ENCODE peak calls at places on chromosomes 11 and 22, in seven cellular contexts. N is effector memory CD4-positive, alpha-beta T cell; H is K562; P is CD4-positive, alpha-beta T cell; O is bronchial epithelial cell; J is adrenal gland; V is A549. E is an unnamed sample.

GRCh38 chr11:108923413-108923812 is 258.5 kb downstream of the DDX10 start:
- DNase-seq in N (no peak), H (no peak), P (no peak), O (no peak), J (no peak), V (no peak), E (no peak)

GRCh38 chr22:30017375-30017774 is 62.9 kb upstream of the HORMAD2 start:
- DNase-seq in N (no peak), H (no peak), P (no peak), O (no peak), J (no peak), V (no peak), E (no peak)

GRCh38 chr11:77189588-77190210 is 61.7 kb downstream of the MYO7A start:
- DNase-seq in N (no peak), H (no peak), P (no peak), O (no peak), J (no peak), V (no peak), E (no peak)

GRCh38 chr11:64745219-64745522 is 1.2 kb upstream of the RASGRP2 start:
- DNase-seq in N (peak; percentile 79), H (no peak), P (peak; percentile 93), O (no peak), J (peak; percentile 69), V (no peak), E (peak; percentile 72)

GRCh38 chr22:27242111-27242436 is 559.5 kb downstream of the MN1 start:
- DNase-seq in N (no peak), H (no peak), P (no peak), O (no peak), J (no peak), V (no peak), E (no peak)

GRCh38 chr11:46112961-46113617 is 8.2 kb downstream of the PHF21A start:
- DNase-seq in N (no peak), H (peak; percentile 80), P (no peak), O (peak; percentile 80), J (no peak), V (peak; percentile 83), E (no peak)

GRCh38 chr22:31036671-31037550 is 44.2 kb upstream of the SMTN start:
- DNase-seq in N (no peak), H (no peak), P (no peak), O (peak; percentile 61), J (no peak), V (peak; percentile 60), E (no peak)

GRCh38 chr11:13721760-13722159 is 53.3 kb downstream of the FAR1 start:
- DNase-seq in N (no peak), H (no peak), P (no peak), O (peak; percentile 37), J (no peak), V (no peak), E (no peak)

GRCh38 chr11:62500066-62501035 is 46.3 kb downstream of the AHNAK start:
- DNase-seq in N (no peak), H (peak; percentile 68), P (no peak), O (peak; percentile 100), J (no peak), V (no peak), E (no peak)

GRCh38 chr11:63952570-63952969 is 13.8 kb downstream of the NAA40 start:
- DNase-seq in N (no peak), H (no peak), P (no peak), O (no peak), J (no peak), V (no peak), E (no peak)

GRCh38 chr22:29308791-29309262 is 2.4 kb downstream of the GAS2L1 start:
- DNase-seq in N (no peak), H (no peak), P (no peak), O (peak; percentile 61), J (no peak), V (no peak), E (no peak)

GRCh38 chr11:116606060-116606459 is 166.7 kb downstream of the BUD13 start:
- DNase-seq in N (no peak), H (no peak), P (no peak), O (no peak), J (no peak), V (no peak), E (no peak)

GRCh38 chr11:285021-285893 is 3.7 kb upstream of the PGGHG start:
- DNase-seq in N (no peak), H (no peak), P (no peak), O (no peak), J (peak; percentile 8), V (no peak), E (no peak)

GRCh38 chr11:123478352-123478986 is 48.4 kb downstream of the GRAMD1B start:
- DNase-seq in N (peak; percentile 6), H (peak; percentile 61), P (no peak), O (peak; percentile 69), J (peak; percentile 74), V (peak; percentile 80), E (no peak)

GRCh38 chr22:41261541-41262249 is 21.0 kb upstream of the CHADL start:
- DNase-seq in N (no peak), H (no peak), P (no peak), O (no peak), J (no peak), V (no peak), E (no peak)

GRCh38 chr22:29780781-29781676 is 13.9 kb downstream of the UQCR10 start:
- DNase-seq in N (no peak), H (peak; percentile 89), P (no peak), O (peak; percentile 80), J (no peak), V (no peak), E (no peak)

GRCh38 chr22:24198682-24199052 is 17.4 kb downstream of the SUSD2 start:
- DNase-seq in N (no peak), H (no peak), P (no peak), O (no peak), J (no peak), V (no peak), E (no peak)

GRCh38 chr22:29302681-29303465 is 3.6 kb upstream of the GAS2L1 start:
- DNase-seq in N (no peak), H (no peak), P (no peak), O (no peak), J (peak; percentile 83), V (no peak), E (no peak)

GRCh38 chr11:4704790-4705334 is 278 bp downstream of the MMP26 start:
- DNase-seq in N (no peak), H (no peak), P (no peak), O (no peak), J (no peak), V (no peak), E (no peak)

GRCh38 chr11:117960406-117960805 is 25.8 kb upstream of the IL10RA start:
- DNase-seq in N (no peak), H (no peak), P (no peak), O (no peak), J (no peak), V (no peak), E (no peak)

GRCh38 chr11:925158-925495 is 543 bp upstream of the AP2A2 start:
- DNase-seq in N (no peak), H (peak; percentile 37), P (no peak), O (no peak), J (no peak), V (no peak), E (no peak)

GRCh38 chr11:130890039-130890745 is 26.1 kb downstream of the SNX19 start:
- DNase-seq in N (no peak), H (no peak), P (no peak), O (no peak), J (no peak), V (no peak), E (no peak)

GRCh38 chr22:43848366-43849171 is 13.7 kb downstream of the SULT4A1 start:
- DNase-seq in N (no peak), H (no peak), P (no peak), O (peak; percentile 8), J (no peak), V (peak; percentile 16), E (no peak)

GRCh38 chr11:64186205-64187165 is 514 bp downstream of the STIP1 start:
- DNase-seq in N (peak; percentile 14), H (no peak), P (peak; percentile 18), O (no peak), J (no peak), V (no peak), E (no peak)

GRCh38 chr11:96187779-96188624 is 155.0 kb downstream of the MAML2 start:
- DNase-seq in N (no peak), H (no peak), P (no peak), O (peak; percentile 86), J (peak; percentile 86), V (peak; percentile 26), E (no peak)

GRCh38 chr11:68581439-68581838 is 102.9 kb upstream of the GAL start:
- DNase-seq in N (no peak), H (no peak), P (no peak), O (no peak), J (no peak), V (peak; percentile 32), E (no peak)

GRCh38 chr11:121829159-121829643 is 286.8 kb downstream of the BLID start:
- DNase-seq in N (no peak), H (no peak), P (no peak), O (peak; percentile 80), J (peak; percentile 27), V (no peak), E (no peak)

GRCh38 chr11:63998558-63999348 is 12.5 kb downstream of the OTUB1 start:
- DNase-seq in N (no peak), H (no peak), P (no peak), O (peak; percentile 74), J (no peak), V (peak; percentile 37), E (no peak)

GRCh38 chr11:129881570-129882170 is 13.7 kb downstream of the NFRKB start:
- DNase-seq in N (no peak), H (peak; percentile 52), P (peak; percentile 47), O (peak; percentile 42), J (peak; percentile 25), V (peak; percentile 27), E (no peak)

GRCh38 chr11:113553235-113553634 is 78.0 kb upstream of the DRD2 start:
- DNase-seq in N (no peak), H (no peak), P (no peak), O (peak; percentile 79), J (no peak), V (peak; percentile 6), E (no peak)

GRCh38 chr11:116828632-116829524 is 829 bp upstream of the APOC3 start:
- DNase-seq in N (no peak), H (no peak), P (no peak), O (no peak), J (no peak), V (no peak), E (no peak)

GRCh38 chr11:19187101-19187500 is 14.7 kb downstream of the CSRP3 start:
- DNase-seq in N (no peak), H (no peak), P (no peak), O (peak; percentile 25), J (no peak), V (no peak), E (no peak)

GRCh38 chr11:127003260-127003981 is 2.9 kb upstream of the KIRREL3 start:
- DNase-seq in N (no peak), H (peak; percentile 35), P (no peak), O (no peak), J (no peak), V (peak; percentile 65), E (no peak)

GRCh38 chr22:45312856-45313255 is 3.1 kb downstream of the FAM118A start:
- DNase-seq in N (no peak), H (no peak), P (no peak), O (no peak), J (no peak), V (no peak), E (no peak)

GRCh38 chr11:112588252-112588668 is 327.6 kb upstream of the PLET1 start:
- DNase-seq in N (no peak), H (peak; percentile 58), P (peak; percentile 8), O (peak; percentile 84), J (peak; percentile 70), V (peak; percentile 69), E (no peak)

GRCh38 chr11:14073821-14074529 is 111.5 kb downstream of the SPON1 start:
- DNase-seq in N (no peak), H (no peak), P (no peak), O (no peak), J (peak; percentile 29), V (no peak), E (no peak)

GRCh38 chr22:42680648-42681047 is 31.5 kb upstream of the CYB5R3 start:
- DNase-seq in N (no peak), H (peak; percentile 23), P (no peak), O (peak; percentile 98), J (peak; percentile 75), V (peak; percentile 65), E (no peak)

E was measured in T-helper 17 cell.